ENCODE peak calls at places on chromosomes 2 and 18, in eight cellular contexts. W, R, U, L, G, V, Q and Y are unnamed samples.

GRCh38 chr2:174121612-174122011 is 126.7 kb downstream of the OLA1 start:
- DNase-seq in W (no peak), R (no peak), U (no peak), L (no peak), G (no peak), V (no peak), Q (no peak), Y (no peak)

GRCh38 chr2:9556121-9556869 is 665 bp upstream of the ADAM17 start:
- DNase-seq in W (peak), R (no peak), U (peak), L (no peak), G (no peak), V (no peak), Q (peak), Y (no peak)

GRCh38 chr2:98908909-98909308 is 27.1 kb downstream of the CRACDL start:
- DNase-seq in W (no peak), R (no peak), U (peak), L (no peak), G (peak), V (no peak), Q (no peak), Y (no peak)

GRCh38 chr2:81853331-81853730 is 1548.8 kb upstream of the LRRTM1 start:
- DNase-seq in W (no peak), R (no peak), U (no peak), L (no peak), G (peak), V (no peak), Q (no peak), Y (no peak)

GRCh38 chr2:185658766-185659165 is 79.8 kb upstream of the FSIP2 start:
- DNase-seq in W (no peak), R (no peak), U (no peak), L (no peak), G (no peak), V (no peak), Q (no peak), Y (no peak)

GRCh38 chr2:100365434-100365833 is 43.1 kb upstream of the LONRF2 start:
- DNase-seq in W (no peak), R (no peak), U (no peak), L (no peak), G (peak), V (no peak), Q (peak), Y (peak)

GRCh38 chr18:23114171-23114881 is 21.0 kb upstream of the CABLES1 start:
- DNase-seq in W (no peak), R (no peak), U (no peak), L (no peak), G (no peak), V (no peak), Q (no peak), Y (no peak)

GRCh38 chr2:26580751-26581150 is 60.4 kb downstream of the CIB4 start:
- DNase-seq in W (no peak), R (no peak), U (no peak), L (no peak), G (no peak), V (no peak), Q (no peak), Y (no peak)

GRCh38 chr18:49055787-49056186 is 105.0 kb upstream of the SMAD7 start:
- DNase-seq in W (no peak), R (no peak), U (peak), L (peak), G (peak), V (no peak), Q (no peak), Y (peak)

GRCh38 chr2:33262097-33262496 is 214.4 kb upstream of the RASGRP3 start:
- DNase-seq in W (no peak), R (no peak), U (no peak), L (no peak), G (peak), V (no peak), Q (no peak), Y (no peak)

GRCh38 chr2:234550511-234551107 is 53.7 kb upstream of the ARL4C start:
- DNase-seq in W (peak), R (peak), U (peak), L (peak), G (peak), V (no peak), Q (peak), Y (peak)

GRCh38 chr2:8432712-8433336 is 249.0 kb upstream of the ID2 start:
- DNase-seq in W (no peak), R (no peak), U (no peak), L (no peak), G (no peak), V (no peak), Q (no peak), Y (no peak)

GRCh38 chr2:30487603-30488002 is 40.6 kb downstream of the LCLAT1 start:
- DNase-seq in W (no peak), R (no peak), U (no peak), L (no peak), G (no peak), V (no peak), Q (no peak), Y (no peak)

GRCh38 chr2:142504754-142505153 is 372.7 kb upstream of the KYNU start:
- DNase-seq in W (no peak), R (no peak), U (no peak), L (no peak), G (no peak), V (no peak), Q (no peak), Y (no peak)

GRCh38 chr2:46695283-46695682 is 215.9 kb downstream of the TMEM247 start:
- DNase-seq in W (no peak), R (no peak), U (no peak), L (no peak), G (peak), V (no peak), Q (no peak), Y (no peak)

GRCh38 chr2:287471-287885 is 413 bp downstream of the ALKAL2 start:
- DNase-seq in W (no peak), R (no peak), U (no peak), L (peak), G (peak), V (no peak), Q (no peak), Y (no peak)

GRCh38 chr18:36744261-36744876 is 84.4 kb downstream of the TPGS2 start:
- DNase-seq in W (no peak), R (no peak), U (no peak), L (no peak), G (no peak), V (no peak), Q (no peak), Y (no peak)

GRCh38 chr2:70357076-70358071 is 55.5 kb upstream of the FAM136A start:
- DNase-seq in W (no peak), R (no peak), U (no peak), L (no peak), G (peak), V (no peak), Q (no peak), Y (no peak)

GRCh38 chr18:10421859-10422258 is 32.6 kb upstream of the APCDD1 start:
- DNase-seq in W (no peak), R (no peak), U (no peak), L (no peak), G (peak), V (no peak), Q (no peak), Y (peak)